ENCODE peak calls at places on chromosomes 6 and 20, in five cellular contexts. O, W, X, V and Z are unnamed samples. For H3K4me1 and H3K36me3, the result is how much of the 10 kb centered on the place peaks cover.

GRCh38 chr20:31663524-31663837 is 25.8 kb downstream of the COX4I2 start:
- DNase-seq in O (no peak), W (no peak), X (no peak), V (no peak), Z (no peak)

GRCh38 chr6:151403919-151404308 is 12.6 kb upstream of the ZBTB2 start:
- DNase-seq in O (no peak), W (no peak), X (no peak), V (no peak), Z (no peak)

GRCh38 chr6:129929433-129929832 is 68.3 kb upstream of the TMEM244 start:
- DNase-seq in O (no peak), W (no peak), X (no peak), V (no peak), Z (no peak)

GRCh38 chr20:45449528-45449927 is 20.0 kb upstream of the WFDC2 start:
- DNase-seq in O (no peak), W (no peak), X (no peak), V (no peak), Z (no peak)

GRCh38 chr6:127518212-127518709 is 874 bp downstream of the MTCL3 start:
- DNase-seq in O (no peak), W (no peak), X (no peak), V (no peak), Z (no peak)

GRCh38 chr6:87074051-87074711 is 20.7 kb downstream of the CGA start:
- DNase-seq in O (no peak), W (no peak), X (no peak), V (peak), Z (no peak)

GRCh38 chr6:56226946-56227879 is 20.2 kb downstream of the COL21A1 start:
- DNase-seq in O (no peak), W (no peak), X (no peak), V (no peak), Z (no peak)

GRCh38 chr20:62244644-62245108 is 6.4 kb downstream of the OSBPL2 start:
- DNase-seq in O (no peak), W (no peak), X (no peak), V (no peak), Z (no peak)

GRCh38 chr20:52654552-52654951 is 317.6 kb upstream of the TSHZ2 start:
- DNase-seq in O (no peak), W (no peak), X (no peak), V (no peak), Z (no peak)

GRCh38 chr6:141594874-141595273 is 537.9 kb upstream of the GJE1 start:
- DNase-seq in O (no peak), W (no peak), X (no peak), V (no peak), Z (no peak)

GRCh38 chr6:148867851-148868250 is 121.0 kb downstream of the UST start:
- DNase-seq in O (no peak), W (no peak), X (no peak), V (no peak), Z (no peak)

GRCh38 chr20:59463541-59463940 is 140.8 kb upstream of the PHACTR3 start:
- DNase-seq in O (no peak), W (no peak), X (no peak), V (no peak), Z (no peak)

GRCh38 chr20:38267251-38267650 is 6.7 kb upstream of the KIAA1755 start:
- DNase-seq in O (no peak), W (no peak), X (no peak), V (no peak), Z (no peak)

GRCh38 chr6:13117561-13117960 is 210.8 kb downstream of the TBC1D7 start:
- DNase-seq in O (no peak), W (no peak), X (no peak), V (no peak), Z (no peak)

GRCh38 chr6:100549406-100550167 is 84.9 kb upstream of the SIM1 start:
- DNase-seq in O (no peak), W (no peak), X (no peak), V (no peak), Z (no peak)

GRCh38 chr6:161139766-161140553 is 133.9 kb downstream of the AGPAT4 start:
- DNase-seq in O (no peak), W (no peak), X (no peak), V (peak), Z (no peak)

GRCh38 chr6:153058909-153059308 is 56.4 kb upstream of the MTRF1L start:
- DNase-seq in O (no peak), W (no peak), X (no peak), V (no peak), Z (no peak)

GRCh38 chr20:10519361-10520048 is 84.4 kb downstream of the SLX4IP start:
- DNase-seq in O (no peak), W (no peak), X (no peak), V (no peak), Z (no peak)

GRCh38 chr6:39493174-39493573 is 170.7 kb upstream of the KCNK16 start:
- DNase-seq in O (no peak), W (no peak), X (no peak), V (no peak), Z (no peak)

GRCh38 chr6:157469378-157469777 is 88.4 kb downstream of the ZDHHC14 start:
- DNase-seq in O (no peak), W (no peak), X (no peak), V (no peak), Z (no peak)

GRCh38 chr20:25188218-25188617 is 7.3 kb upstream of the ENTPD6 start:
- DNase-seq in O (no peak), W (no peak), X (no peak), V (no peak), Z (no peak)

GRCh38 chr20:25194333-25194972 is 1.1 kb upstream of the ENTPD6 start:
- DNase-seq in O (no peak), W (no peak), X (no peak), V (peak), Z (no peak)

GRCh38 chr20:25187638-25188037 is 7.9 kb upstream of the ENTPD6 start:
- DNase-seq in O (no peak), W (no peak), X (no peak), V (no peak), Z (no peak)

GRCh38 chr20:25191689-25192088 is 3.8 kb upstream of the ENTPD6 start:
- DNase-seq in O (no peak), W (no peak), X (no peak), V (no peak), Z (no peak)

DNA sequence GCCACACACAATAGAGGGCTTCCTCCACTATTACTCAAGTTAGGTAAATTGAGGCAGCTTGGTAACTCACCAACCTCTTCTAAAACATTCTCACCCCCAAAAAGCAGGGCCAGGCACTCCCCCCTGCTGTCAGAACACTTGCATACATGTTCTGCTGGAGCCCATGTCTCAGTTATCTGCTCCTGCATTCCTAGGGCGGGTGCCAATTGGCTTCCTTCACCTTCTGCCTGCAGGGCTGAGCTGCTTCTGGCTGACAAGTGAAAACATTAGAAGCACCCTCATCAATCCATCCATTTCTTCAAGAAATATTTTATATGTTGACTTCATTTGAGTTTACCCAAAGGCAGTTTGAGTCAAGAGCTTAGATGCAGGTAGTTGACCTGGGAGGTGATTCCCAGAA is 4.5 kb upstream of the ENTPD6 start:
- DNase-seq in O (no peak), W (no peak), X (no peak), V (peak), Z (no peak)
- H3K4me1 ChIP-seq in O (under half), W (under half), X (under half), V (under half), Z (under half)

DNA sequence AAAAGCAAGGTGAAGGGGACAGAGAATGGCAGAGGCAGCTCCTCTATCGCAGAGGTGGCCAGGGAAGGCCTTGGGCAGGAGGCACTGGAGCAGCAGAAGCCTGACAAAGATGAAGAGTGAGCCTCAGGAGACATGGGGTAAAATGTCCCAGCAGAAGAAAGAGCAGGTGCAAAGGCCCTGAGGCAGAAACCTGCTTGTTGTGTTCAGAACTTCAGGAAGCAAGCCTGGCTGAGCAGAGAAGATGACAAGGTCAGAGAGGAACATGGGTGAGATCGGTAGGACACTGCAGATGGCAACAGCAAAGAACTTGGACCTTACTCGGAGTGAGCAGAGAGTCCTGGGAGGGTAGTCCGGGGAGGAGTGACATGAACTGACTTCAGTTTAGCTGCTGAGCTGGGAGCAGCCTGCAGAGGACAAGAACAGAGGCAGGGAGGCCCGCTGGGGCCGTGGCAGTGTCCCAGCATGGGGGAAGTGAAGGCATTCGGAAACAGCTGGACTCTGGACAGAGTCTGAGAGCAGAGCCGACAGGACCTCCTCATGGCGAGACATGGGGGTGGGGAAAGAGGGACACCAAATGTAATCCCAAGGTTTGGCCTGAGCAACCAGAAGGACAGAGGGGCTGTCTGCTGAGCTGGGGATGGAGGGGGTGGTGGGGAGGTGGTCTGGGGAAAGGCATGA is 106.3 kb downstream of the PREX1 start:
- DNase-seq in O (no peak), W (no peak), X (no peak), V (no peak), Z (no peak)
- H3K36me3 ChIP-seq in O (under half), W (under half), X (under half), V (under half), Z (under half)

GRCh38 chr20:58131581-58132142 is 96.8 kb downstream of the ANKRD60 start:
- DNase-seq in O (no peak), W (no peak), X (no peak), V (no peak), Z (no peak)
- H3K4me1 ChIP-seq in O (under half), W (under half), X (under half), V (under half), Z (under half)

GRCh38 chr6:144449218-144449617 is 164.1 kb downstream of the UTRN start:
- DNase-seq in O (no peak), W (no peak), X (no peak), V (no peak), Z (no peak)
- H3K36me3 ChIP-seq in O (half or more), W (under half), X (under half), V (half or more), Z (under half)